ENCODE peak calls at places on chromosomes 16 and 17, in six cellular contexts. F is CD4-positive, CD25-positive, alpha-beta regulatory T cell; G is tibial artery; X is GM12865; W is neural progenitor cell; D is fibroblast of pulmonary artery. N is an unnamed sample.

GRCh38 chr17:51597340-51597739 is 337.0 kb downstream of the UTP18 start:
- DNase-seq in F (no peak), G (no peak), X (no peak), W (no peak), D (no peak), N (no peak)

GRCh38 chr17:43658890-43659289 is 2.8 kb downstream of the MEOX1 start:
- DNase-seq in F (no peak), G (no peak), X (no peak), W (no peak), D (no peak), N (no peak)

GRCh38 chr17:10622610-10623485 is 34.3 kb downstream of the MYH3 start:
- DNase-seq in F (no peak), G (no peak), X (no peak), W (no peak), D (no peak), N (no peak)

GRCh38 chr17:46097497-46097896 is 95.7 kb downstream of the KANSL1 start:
- DNase-seq in F (no peak), G (no peak), X (no peak), W (no peak), D (peak; percentile 49), N (no peak)

GRCh38 chr16:85569039-85569614 is 44.0 kb upstream of the GSE1 start:
- DNase-seq in F (no peak), G (no peak), X (no peak), W (no peak), D (no peak), N (no peak)

GRCh38 chr17:34243732-34244299 is 11.3 kb upstream of the CCL2 start:
- DNase-seq in F (no peak), G (no peak), X (no peak), W (no peak), D (no peak), N (no peak)

GRCh38 chr17:63358111-63358839 is 87.8 kb downstream of the CYB561 start:
- DNase-seq in F (no peak), G (no peak), X (no peak), W (no peak), D (peak; percentile 82), N (no peak)

GRCh38 chr16:49292413-49292812 is 10.8 kb upstream of the CBLN1 start:
- DNase-seq in F (no peak), G (no peak), X (no peak), W (no peak), D (no peak), N (no peak)

GRCh38 chr16:81401035-81401950 is 43.3 kb upstream of the CMIP start:
- DNase-seq in F (no peak), G (peak; percentile 54), X (no peak), W (no peak), D (peak; percentile 81), N (no peak)

GRCh38 chr17:72970794-72971512 is 121.5 kb downstream of the SLC39A11 start:
- DNase-seq in F (no peak), G (no peak), X (no peak), W (no peak), D (no peak), N (peak; percentile 69)
- H3K4me3 ChIP-seq in F (no peak overlapping the region), G (no peak overlapping the region), X (no peak overlapping the region), W (no peak overlapping the region), D (no peak overlapping the region), N (peak overlapping the region; percentile 39)

DNA sequence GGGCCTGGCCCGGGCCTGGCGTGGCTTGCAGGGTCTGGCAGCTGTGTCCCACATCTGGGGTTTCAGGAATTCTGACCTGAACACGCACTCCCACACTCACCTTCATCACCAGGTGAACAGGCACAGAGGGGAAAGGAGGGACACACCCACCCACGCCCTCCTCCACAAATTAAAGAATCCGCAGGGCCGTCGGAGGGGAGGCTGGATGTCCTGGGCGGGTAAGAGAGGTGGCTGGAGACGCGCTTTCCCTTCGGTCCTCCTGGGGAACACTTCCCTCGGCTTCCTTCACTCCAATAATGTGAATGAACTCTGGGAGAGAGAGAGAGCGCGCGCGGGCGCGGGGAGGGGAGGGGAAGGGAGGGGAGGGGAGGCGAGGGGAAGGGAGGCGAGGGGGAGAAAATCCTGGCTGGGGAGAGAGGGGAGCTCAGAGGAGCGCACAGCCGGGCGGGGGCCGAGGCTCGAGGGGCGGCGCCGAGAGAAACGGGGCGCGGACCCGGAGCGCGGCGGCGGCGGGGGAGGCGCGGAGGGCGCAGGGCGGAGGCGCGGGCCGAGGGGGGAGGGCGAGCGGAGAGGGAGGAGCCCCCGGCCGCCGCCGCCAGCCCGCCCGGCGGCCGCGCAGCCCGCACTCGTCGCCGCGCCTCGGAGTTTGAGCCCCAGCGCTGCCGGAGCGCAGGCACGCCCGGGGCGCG is at the start of gene CACNG4:
- DNase-seq in F (no peak), G (no peak), X (no peak), W (peak; percentile 74), D (no peak), N (no peak)
- H3K4me3 ChIP-seq in F (no peak within 1 kb of the TSS), G (peak within 1 kb of the TSS; percentile 31), X (peak within 1 kb of the TSS; percentile 36), W (peak within 1 kb of the TSS; percentile 67), D (peak within 1 kb of the TSS; percentile 27), N (no peak within 1 kb of the TSS)

GRCh38 chr16:13390986-13391305 is 489.5 kb downstream of the SHISA9 start:
- DNase-seq in F (no peak), G (no peak), X (no peak), W (no peak), D (no peak), N (no peak)

GRCh38 chr16:13393816-13394215 is 492.4 kb downstream of the SHISA9 start:
- DNase-seq in F (no peak), G (no peak), X (no peak), W (no peak), D (no peak), N (no peak)

GRCh38 chr16:13391337-13391736 is 489.9 kb downstream of the SHISA9 start:
- DNase-seq in F (no peak), G (no peak), X (peak; percentile 65), W (no peak), D (no peak), N (peak; percentile 91)

GRCh38 chr16:13392341-13392740 is 490.9 kb downstream of the SHISA9 start:
- DNase-seq in F (no peak), G (no peak), X (no peak), W (no peak), D (no peak), N (peak; percentile 61)

DNA sequence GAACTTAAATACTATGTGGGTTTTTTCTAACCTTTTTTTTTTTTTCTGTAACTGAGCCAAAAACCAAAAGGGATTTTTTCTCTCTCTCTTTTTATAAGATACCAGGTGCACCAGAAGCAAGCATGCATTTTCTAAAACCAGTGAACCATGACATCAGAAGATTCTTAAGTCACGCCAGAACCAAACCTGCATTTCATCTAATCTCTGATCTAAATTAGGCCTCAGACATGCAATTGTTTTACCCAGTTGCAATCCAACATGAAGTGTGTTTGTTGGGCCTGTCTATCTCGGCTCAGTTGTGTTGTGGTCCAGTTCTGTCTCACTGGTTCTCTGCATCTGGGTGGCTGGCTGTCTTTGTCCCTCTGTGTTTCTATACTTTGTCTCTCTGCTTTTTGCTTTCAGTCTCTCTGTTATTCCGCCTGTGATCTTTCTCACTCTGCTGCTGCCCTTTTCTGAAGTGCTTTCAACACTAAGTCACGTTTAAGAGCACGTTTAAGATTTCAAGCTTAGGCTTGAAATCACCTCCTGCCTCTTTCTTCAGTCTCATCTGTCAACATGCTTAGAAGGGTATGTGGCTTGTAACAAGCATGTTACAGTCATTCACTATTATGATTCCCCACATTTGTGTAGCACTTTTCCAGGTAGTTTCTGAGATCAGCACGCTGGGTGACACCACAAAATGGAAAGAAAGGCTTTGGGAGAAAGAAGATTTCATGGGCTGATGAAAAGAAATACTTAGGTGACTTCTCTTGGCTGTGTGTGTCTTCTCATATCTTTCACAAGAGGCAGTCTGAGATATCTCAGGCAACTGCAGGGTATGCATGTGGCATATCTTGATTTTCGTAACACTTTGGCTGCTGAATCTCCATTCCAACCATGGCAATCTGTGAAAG is 488.9 kb downstream of the SHISA9 start:
- DNase-seq in F (no peak), G (no peak), X (peak; percentile 88), W (no peak), D (no peak), N (peak; percentile 99)
- H3K4me3 ChIP-seq in F (no peak overlapping the region), G (no peak overlapping the region), X (peak overlapping the region; percentile 30), W (no peak overlapping the region), D (no peak overlapping the region), N (peak overlapping the region; percentile 53)

GRCh38 chr16:20729141-20729540 is 12.5 kb downstream of the THUMPD1 start:
- DNase-seq in F (no peak), G (no peak), X (no peak), W (no peak), D (no peak), N (no peak)

GRCh38 chr16:20726661-20727060 is 15.0 kb downstream of the THUMPD1 start:
- DNase-seq in F (no peak), G (no peak), X (no peak), W (no peak), D (no peak), N (no peak)

GRCh38 chr16:20727181-20727580 is 14.4 kb downstream of the THUMPD1 start:
- DNase-seq in F (no peak), G (no peak), X (no peak), W (no peak), D (no peak), N (no peak)
- H3K4me3 ChIP-seq in F (no peak overlapping the region), G (no peak overlapping the region), X (no peak overlapping the region), W (no peak overlapping the region), D (no peak overlapping the region), N (no peak overlapping the region)

DNA sequence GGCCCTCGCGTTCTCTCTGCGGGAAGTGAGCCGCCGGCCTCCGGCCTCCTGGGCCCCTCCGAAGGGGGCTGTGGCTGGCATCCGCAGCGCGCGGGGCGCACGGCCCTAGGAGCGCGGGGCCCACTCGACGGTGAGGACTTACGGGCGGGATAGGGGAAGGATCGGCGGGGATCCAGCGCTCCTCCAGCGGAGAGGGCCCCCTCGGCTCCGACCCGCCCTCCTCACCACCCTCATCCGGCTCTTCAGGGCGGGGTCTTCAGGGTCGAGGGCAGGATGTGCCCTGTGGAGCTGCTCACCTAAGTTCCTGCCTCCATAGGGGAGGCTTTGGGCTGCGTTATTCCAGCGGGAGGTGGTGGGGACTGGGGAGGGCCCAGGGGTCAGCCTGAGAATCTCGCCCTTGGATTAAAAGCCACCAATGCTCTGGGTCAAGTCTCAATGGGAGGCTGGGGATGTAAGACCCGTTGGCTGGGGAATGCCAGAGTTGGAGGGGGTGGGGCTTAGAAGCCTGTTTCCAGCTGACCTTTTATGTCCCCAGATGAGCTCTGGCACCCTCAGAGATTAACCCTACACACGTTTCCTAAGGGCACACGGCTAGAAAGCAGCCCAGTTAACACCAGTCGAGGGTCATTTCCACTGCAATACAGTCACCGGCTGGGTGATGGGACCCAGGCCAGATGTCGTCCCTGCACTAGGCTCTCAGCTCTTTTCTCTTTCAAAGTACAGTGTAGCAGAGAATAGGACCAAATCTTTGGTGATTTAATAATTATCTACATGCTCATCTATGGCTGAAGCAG is 13.4 kb downstream of the TBX2 start:
- DNase-seq in F (no peak), G (peak; percentile 70), X (no peak), W (peak; percentile 60), D (no peak), N (no peak)
- H3K4me3 ChIP-seq in F (no peak overlapping the region), G (peak overlapping the region; percentile 66), X (no peak overlapping the region), W (peak overlapping the region; percentile 51), D (peak overlapping the region; percentile 57), N (peak overlapping the region; percentile 62)

DNA sequence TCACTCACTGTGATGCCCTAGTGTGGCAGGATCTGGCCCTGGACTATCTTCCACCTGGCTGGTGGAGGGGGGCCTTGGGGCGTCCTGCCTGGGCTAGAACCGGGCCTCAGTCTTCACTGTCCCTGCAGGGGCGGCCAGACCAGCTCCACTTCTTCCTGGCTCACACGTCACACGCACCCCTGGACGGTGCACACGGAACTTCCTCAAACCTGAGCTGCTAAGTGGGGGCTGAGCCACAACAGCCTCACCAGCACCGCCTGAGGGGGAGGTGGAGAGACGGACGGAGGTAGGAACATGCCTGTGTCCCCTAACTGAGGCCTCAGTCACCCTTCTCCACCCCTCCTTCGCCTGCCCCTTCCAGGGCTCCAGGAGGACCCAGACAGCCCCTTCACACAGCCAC is 36.6 kb downstream of the TIMM22 start:
- DNase-seq in F (no peak), G (no peak), X (no peak), W (no peak), D (no peak), N (no peak)
- H3K4me3 ChIP-seq in F (no peak overlapping the region), G (no peak overlapping the region), X (no peak overlapping the region), W (no peak overlapping the region), D (no peak overlapping the region), N (no peak overlapping the region)